ENCODE peak calls at places on chromosome 1, in seven cellular contexts. B is right cardiac atrium, V is HTR-8/SVneo, M is aorta, W is hippocampal formation, D is NCI-H1436, S is NCI-H774. N is an unnamed sample.

GRCh38 chr1:182786223-182787001 is 3.2 kb upstream of the NPL start:
- DNase-seq in D (peak), B (peak), M (peak), S (peak), V (peak), W (peak), N (peak)

GRCh38 chr1:3743826-3744225 is 8.4 kb upstream of the CCDC27 start:
- DNase-seq in V (no peak), D (no peak), M (peak), B (no peak), W (no peak), S (no peak), N (no peak)

GRCh38 chr1:244322791-244323521 is 128.8 kb downstream of the ADSS2 start:
- DNase-seq in V (peak), B (no peak), W (no peak), M (no peak), S (no peak), D (no peak), N (peak)

GRCh38 chr1:44237721-44238457 is 24.6 kb downstream of the DMAP1 start:
- DNase-seq in D (no peak), W (no peak), S (no peak), V (peak), M (peak), B (no peak), N (peak)

GRCh38 chr1:240312872-240313271 is 221.2 kb downstream of the FMN2 start:
- DNase-seq in B (no peak), W (no peak), D (no peak), V (peak), M (no peak), S (no peak), N (peak)

GRCh38 chr1:184621262-184621661 is 133.4 kb downstream of the EDEM3 start:
- DNase-seq in V (no peak), M (no peak), B (no peak), W (no peak), D (no peak), S (no peak), N (peak)

GRCh38 chr1:229874609-229875008 is 192.4 kb upstream of the GALNT2 start:
- DNase-seq in M (no peak), S (no peak), D (no peak), B (no peak), V (no peak), W (no peak), N (no peak)

GRCh38 chr1:4655674-4656532 is 1.5 kb downstream of the AJAP1 start:
- DNase-seq in M (peak), V (peak), D (peak), B (peak), W (peak), S (no peak), N (peak)

GRCh38 chr1:189211742-189212141 is 1265.9 kb downstream of the BRINP3 start:
- DNase-seq in W (no peak), B (no peak), S (no peak), V (no peak), M (no peak), D (no peak), N (no peak)

GRCh38 chr1:166960871-166961474 is 14.4 kb downstream of the ILDR2 start:
- DNase-seq in M (no peak), V (no peak), S (no peak), D (no peak), B (no peak), W (no peak), N (no peak)

GRCh38 chr1:37561794-37562132 is 5.0 kb downstream of the DNALI1 start:
- DNase-seq in M (no peak), W (no peak), D (no peak), S (no peak), V (peak), B (no peak), N (peak)

GRCh38 chr1:234601217-234602017 is 8.6 kb downstream of the IRF2BP2 start:
- DNase-seq in W (no peak), M (no peak), B (no peak), V (no peak), S (no peak), D (peak), N (peak)

GRCh38 chr1:244601336-244601735 is 51.6 kb upstream of the DESI2 start:
- DNase-seq in S (no peak), W (no peak), M (no peak), B (no peak), D (no peak), V (no peak), N (no peak)

GRCh38 chr1:47485817-47486216 is 48.0 kb downstream of the FOXD2 start:
- DNase-seq in W (no peak), D (no peak), S (no peak), M (no peak), B (no peak), V (no peak), N (no peak)

GRCh38 chr1:223326776-223327175 is 37.2 kb downstream of the SUSD4 start:
- DNase-seq in B (no peak), V (no peak), W (no peak), M (no peak), D (no peak), S (no peak), N (no peak)

GRCh38 chr1:29490204-29490934 is 254.0 kb downstream of the PTPRU start:
- DNase-seq in S (no peak), B (no peak), V (no peak), M (peak), W (no peak), D (peak), N (no peak)

GRCh38 chr1:53073899-53074311 is 11.9 kb downstream of the PODN start:
- DNase-seq in S (no peak), V (no peak), D (no peak), M (peak), B (peak), W (no peak), N (no peak)

GRCh38 chr1:183610053-183610452 is 19.8 kb upstream of the NCF2 start:
- DNase-seq in S (no peak), B (no peak), V (no peak), M (no peak), W (no peak), D (no peak), N (peak)

GRCh38 chr1:183124259-183124658 is 61.8 kb upstream of the LAMC2 start:
- DNase-seq in S (no peak), B (no peak), D (no peak), V (no peak), W (no peak), M (no peak), N (no peak)

GRCh38 chr1:105626276-105626987 is 1430.0 kb upstream of the PRMT6 start:
- DNase-seq in V (no peak), M (no peak), S (no peak), D (no peak), W (no peak), B (no peak), N (no peak)

GRCh38 chr1:246617768-246618167 is 51.5 kb downstream of the CNST start:
- DNase-seq in S (no peak), D (no peak), V (no peak), B (no peak), M (no peak), W (no peak), N (no peak)

GRCh38 chr1:20726107-20726911 is 6.2 kb downstream of the SH2D5 start:
- DNase-seq in V (no peak), M (peak), W (no peak), B (no peak), S (no peak), D (peak), N (no peak)

GRCh38 chr1:162916407-162916806 is 55.4 kb upstream of the CCDC190 start:
- DNase-seq in D (no peak), S (no peak), V (no peak), B (no peak), W (no peak), M (no peak), N (peak)

GRCh38 chr1:32404956-32405355 is 10.7 kb upstream of the BSDC1 start:
- DNase-seq in W (no peak), S (no peak), D (no peak), V (no peak), B (no peak), M (no peak), N (peak)

GRCh38 chr1:235009074-235009473 is 119.6 kb downstream of the TOMM20 start:
- DNase-seq in M (no peak), W (no peak), S (no peak), D (no peak), B (no peak), V (no peak), N (no peak)